ENCODE peak calls at places on chromosomes 2 and 18, in ten cellular contexts. W, V, J, C, L, S, Q, M, Y and K are unnamed samples.

GRCh38 chr2:178270338-178270737 is 76.0 kb downstream of the OSBPL6 start:
- DNase-seq in Y (no peak), W (no peak), S (no peak), L (no peak), Q (no peak), C (no peak), M (no peak), J (no peak), V (no peak), K (no peak)

GRCh38 chr2:233118601-233119000 is 58.5 kb downstream of the INPP5D start:
- DNase-seq in L (no peak), Q (no peak), C (no peak), W (no peak), M (no peak), J (no peak), S (no peak), Y (no peak), V (no peak), K (no peak)

GRCh38 chr2:183812091-183812490 is 687.8 kb downstream of the NUP35 start:
- DNase-seq in L (no peak), Y (no peak), V (no peak), J (no peak), W (no peak), C (no peak), Q (no peak), S (no peak), M (no peak), K (no peak)

GRCh38 chr2:20781656-20782265 is 41.1 kb downstream of the LDAH start:
- DNase-seq in J (no peak), S (no peak), V (peak; percentile 7), W (peak; percentile 51), C (no peak), Y (no peak), M (no peak), L (no peak), Q (no peak), K (no peak)

GRCh38 chr2:218991674-218992168 is 1.5 kb downstream of the CRYBA2 start:
- DNase-seq in C (no peak), Y (no peak), W (no peak), S (no peak), Q (no peak), J (no peak), V (peak; percentile 47), M (no peak), L (no peak), K (no peak)

GRCh38 chr18:63146185-63146584 is 173.4 kb downstream of the BCL2 start:
- DNase-seq in M (no peak), S (no peak), V (no peak), Y (no peak), W (no peak), C (no peak), J (no peak), Q (no peak), L (no peak), K (no peak)

GRCh38 chr2:102346381-102347130 is 9.0 kb upstream of the IL18R1 start:
- DNase-seq in Q (no peak), Y (no peak), W (no peak), V (no peak), M (no peak), C (no peak), J (no peak), L (no peak), S (no peak), K (no peak)

GRCh38 chr2:133342283-133342895 is 225.9 kb downstream of the NCKAP5 start:
- DNase-seq in Y (no peak), S (no peak), L (no peak), J (no peak), W (no peak), V (no peak), Q (no peak), M (no peak), C (no peak), K (no peak)

GRCh38 chr2:233772583-233772982 is 5.5 kb upstream of the MROH2A start:
- DNase-seq in S (peak; percentile 60), C (no peak), J (no peak), Y (no peak), M (no peak), Q (no peak), V (no peak), W (no peak), L (no peak), K (no peak)

GRCh38 chr2:114688241-114688640 is 245.8 kb downstream of the DPP10 start:
- DNase-seq in V (no peak), J (no peak), S (no peak), C (no peak), L (no peak), W (no peak), Y (no peak), Q (no peak), M (no peak), K (no peak)

GRCh38 chr18:45291616-45292612 is 323.4 kb upstream of the SLC14A2 start:
- DNase-seq in Q (no peak), M (no peak), Y (no peak), V (no peak), L (no peak), C (no peak), J (no peak), S (no peak), W (no peak), K (no peak)

GRCh38 chr2:18752667-18753422 is 163.5 kb upstream of the NT5C1B start:
- DNase-seq in C (no peak), L (no peak), S (no peak), J (no peak), Q (no peak), M (no peak), W (no peak), Y (no peak), V (peak; percentile 24), K (no peak)

DNA sequence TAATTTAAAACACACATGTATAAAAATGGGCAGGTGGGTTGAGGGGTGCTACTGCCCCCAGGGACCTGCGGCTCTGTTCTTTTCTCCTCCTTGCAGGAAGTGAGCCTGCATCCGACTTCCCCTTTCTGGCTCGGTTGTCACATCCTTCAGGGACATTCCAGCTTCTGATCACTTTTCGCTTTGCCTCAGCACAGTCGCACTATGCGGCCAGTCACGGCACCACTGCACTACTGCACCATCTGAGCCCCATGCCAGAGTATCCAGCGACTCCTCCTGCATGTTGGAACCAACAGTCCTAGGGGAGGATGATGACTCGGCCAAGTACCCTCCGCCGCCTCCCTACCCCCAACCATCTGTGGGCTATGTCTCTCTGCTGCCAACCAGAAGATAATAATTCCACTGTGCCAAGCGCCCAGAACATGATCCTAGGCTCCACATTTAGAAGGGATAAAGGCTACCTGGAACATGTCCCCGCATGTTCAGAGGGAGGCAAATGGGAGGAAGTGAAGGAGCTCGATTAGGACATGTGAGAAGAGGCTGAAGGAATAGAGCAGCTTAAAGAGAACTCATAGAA is 17.6 kb downstream of the CDC42EP3 start:
- DNase-seq in J (peak; percentile 66), V (no peak), M (peak; percentile 49), S (no peak), W (no peak), Q (no peak), L (peak; percentile 24), C (peak; percentile 13), Y (no peak), K (no peak)
- TF ChIP-seq POLR2A in J (peak; percentile 24), V (no peak), M (no peak), S (no peak), W (no peak), Q (no peak), L (no peak), C (no peak), Y (no peak), K (no peak)

GRCh38 chr2:34980689-34981088 is 1374.9 kb upstream of the CRIM1 start:
- DNase-seq in W (no peak), J (no peak), Q (no peak), S (no peak), M (no peak), V (no peak), Y (no peak), L (no peak), C (no peak), K (no peak)

DNA sequence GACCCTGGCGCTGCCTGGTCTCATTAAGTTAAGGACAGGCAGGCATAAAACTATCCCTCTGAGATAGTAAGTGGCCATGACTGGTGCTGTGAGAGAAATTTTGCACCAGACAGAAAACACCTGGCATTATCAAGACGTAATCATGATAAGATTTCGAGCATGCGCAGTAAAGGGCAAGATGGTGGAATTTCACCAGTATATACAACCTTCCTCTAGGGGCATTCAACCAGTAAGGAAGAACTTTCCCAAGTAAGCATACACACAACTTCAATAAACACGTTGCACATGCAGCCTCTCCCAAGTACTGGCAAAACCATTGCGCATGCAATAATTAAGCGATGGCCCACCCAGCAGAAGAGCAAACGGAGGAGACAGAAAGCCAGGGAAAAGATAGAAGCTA is 1376.4 kb upstream of the CRIM1 start:
- DNase-seq in V (no peak), C (no peak), S (no peak), Y (no peak), J (no peak), M (no peak), L (no peak), Q (no peak), W (no peak), K (no peak)
- H3K36me3 ChIP-seq in V (no peaks in the 10 kb centered on the region), C (no peaks in the 10 kb centered on the region), S (no peaks in the 10 kb centered on the region), Y (no peaks in the 10 kb centered on the region), J (no peaks in the 10 kb centered on the region), M (no peaks in the 10 kb centered on the region), L (no peaks in the 10 kb centered on the region), Q (no peaks in the 10 kb centered on the region), W (no peaks in the 10 kb centered on the region), K (no peaks in the 10 kb centered on the region)

GRCh38 chr2:5367321-5367720 is 324.9 kb upstream of the SOX11 start:
- DNase-seq in C (no peak), L (no peak), V (no peak), Q (no peak), J (no peak), Y (no peak), W (no peak), S (peak; percentile 50), M (no peak), K (no peak)
- TF ChIP-seq POLR2A in C (no peak), L (no peak), V (no peak), Q (no peak), J (no peak), Y (no peak), W (no peak), S (no peak), M (no peak), K (no peak)

GRCh38 chr2:190670182-190670946 is 21.5 kb downstream of the NAB1 start:
- DNase-seq in C (no peak), M (no peak), S (no peak), Y (no peak), V (no peak), W (no peak), Q (no peak), J (no peak), L (no peak), K (no peak)

GRCh38 chr2:190679391-190679790 is 30.5 kb downstream of the NAB1 start:
- DNase-seq in W (no peak), S (no peak), J (no peak), Q (no peak), Y (no peak), V (no peak), M (no peak), L (no peak), C (no peak), K (no peak)

GRCh38 chr2:190678444-190679162 is 29.7 kb downstream of the NAB1 start:
- DNase-seq in W (no peak), M (no peak), S (no peak), V (peak; percentile 35), C (no peak), L (no peak), Q (no peak), Y (no peak), J (no peak), K (no peak)

GRCh38 chr2:190677255-190677654 is 28.4 kb downstream of the NAB1 start:
- DNase-seq in Q (no peak), C (no peak), S (no peak), V (peak; percentile 30), J (no peak), W (no peak), L (no peak), M (no peak), Y (no peak), K (no peak)

GRCh38 chr2:190674966-190675650 is 26.2 kb downstream of the NAB1 start:
- DNase-seq in L (no peak), S (no peak), V (no peak), Q (no peak), J (no peak), M (no peak), C (no peak), Y (no peak), W (no peak), K (no peak)
- H3K36me3 ChIP-seq in L (no peaks in the 10 kb centered on the region), S (peaks cover 13% of the 10 kb centered on the region), V (peaks cover 11% of the 10 kb centered on the region), Q (peaks cover 33% of the 10 kb centered on the region), J (peaks cover 7% of the 10 kb centered on the region), M (no peaks in the 10 kb centered on the region), C (peaks cover 6% of the 10 kb centered on the region), Y (no peaks in the 10 kb centered on the region), W (peaks cover 10% of the 10 kb centered on the region), K (peaks cover 17% of the 10 kb centered on the region)